ENCODE peak calls at places on chromosome 4, in nine cellular contexts. F is left lung, G is tibial nerve, B is uterus, R is lung, Y is GM23248, O is lower lobe of right lung, T is esophagus muscularis mucosa, Q is upper lobe of left lung. N is an unnamed sample. For H3K4me1, the result is how much of the 10 kb centered on the place peaks cover.

GRCh38 chr4:139030614-139031235 is 15.1 kb downstream of the NOCT start:
- DNase-seq in T (no peak), Y (peak), R (peak), B (peak), Q (no peak), O (no peak), F (peak), G (peak), N (peak)

GRCh38 chr4:55435136-55435535 is 39.4 kb downstream of the TMEM165 start:
- DNase-seq in T (no peak), Y (peak), F (no peak), R (no peak), Q (no peak), B (no peak), O (no peak), G (no peak), N (no peak)

GRCh38 chr4:168647976-168648375 is 151.1 kb downstream of the PALLD start:
- DNase-seq in O (no peak), B (no peak), T (no peak), G (no peak), F (no peak), Y (no peak), Q (no peak), R (no peak), N (no peak)

GRCh38 chr4:54658321-54659093 is 750 bp downstream of the KIT start:
- DNase-seq in Q (peak), F (peak), B (peak), G (peak), T (no peak), O (peak), Y (peak), R (peak), N (no peak)

GRCh38 chr4:104425003-104425402 is 69.7 kb downstream of the CXXC4 start:
- DNase-seq in F (no peak), B (no peak), R (no peak), Q (no peak), T (no peak), O (no peak), Y (no peak), G (no peak), N (no peak)

GRCh38 chr4:22906046-22906445 is 213.3 kb downstream of the GBA3 start:
- DNase-seq in T (no peak), G (no peak), R (no peak), F (no peak), Y (no peak), O (no peak), Q (no peak), B (no peak), N (no peak)

GRCh38 chr4:72430050-72430449 is 139.0 kb downstream of the ADAMTS3 start:
- DNase-seq in F (no peak), T (no peak), Q (no peak), B (no peak), Y (peak), R (no peak), G (no peak), O (no peak), N (no peak)

GRCh38 chr4:83231620-83232056 is 53.0 kb downstream of the COQ2 start:
- DNase-seq in G (no peak), Y (peak), B (no peak), T (no peak), R (no peak), Q (no peak), O (no peak), F (no peak), N (no peak)

GRCh38 chr4:83217721-83218522 is 66.7 kb downstream of the COQ2 start:
- DNase-seq in O (no peak), B (no peak), Q (no peak), G (no peak), T (peak), Y (no peak), R (no peak), F (peak), N (no peak)

GRCh38 chr4:53057679-53058078 is 195.6 kb downstream of the RASL11B start:
- DNase-seq in Y (no peak), B (no peak), T (no peak), F (no peak), R (no peak), Q (no peak), G (no peak), O (no peak), N (no peak)

GRCh38 chr4:158169516-158169915 is 3.3 kb downstream of the GASK1B start:
- DNase-seq in Q (no peak), B (no peak), F (no peak), R (no peak), Y (peak), O (no peak), G (no peak), T (no peak), N (no peak)

GRCh38 chr4:158170691-158171455 is 2.0 kb downstream of the GASK1B start:
- DNase-seq in T (no peak), R (peak), O (peak), F (peak), B (peak), G (peak), Y (peak), Q (peak), N (no peak)

GRCh38 chr4:158169931-158170690 is 2.7 kb downstream of the GASK1B start:
- DNase-seq in Y (peak), G (no peak), B (no peak), F (no peak), R (no peak), T (no peak), O (no peak), Q (peak), N (no peak)

GRCh38 chr4:158166701-158167100 is 6.1 kb downstream of the GASK1B start:
- DNase-seq in Q (no peak), R (no peak), T (no peak), B (no peak), F (no peak), G (no peak), Y (no peak), O (no peak), N (no peak)

GRCh38 chr4:158168606-158169005 is 4.2 kb downstream of the GASK1B start:
- DNase-seq in O (no peak), G (no peak), Y (no peak), T (no peak), R (no peak), B (no peak), F (no peak), Q (no peak), N (no peak)
- H3K27ac ChIP-seq in O (no peak), G (peak), Y (no peak), T (peak), R (peak), B (peak), F (no peak), Q (no peak), N (no peak)

DNA sequence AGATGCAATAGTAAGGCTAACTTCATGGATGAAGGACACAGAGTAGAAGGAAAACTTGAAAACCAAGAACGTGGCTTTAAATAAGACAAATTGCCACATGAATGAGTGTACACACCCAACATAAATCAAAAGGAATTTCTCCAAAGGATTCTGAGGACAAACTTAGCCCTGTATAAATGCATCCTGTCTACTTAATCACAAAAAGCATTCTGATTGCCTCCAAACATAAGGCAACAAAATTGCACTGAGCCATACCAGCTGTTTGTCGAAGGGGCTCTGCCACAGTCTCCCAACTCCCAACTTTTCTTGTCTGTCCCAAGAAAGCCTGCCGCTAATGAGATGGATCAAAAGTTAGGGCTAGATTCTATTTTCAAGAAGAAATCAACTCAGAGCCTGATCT is 194.3 kb downstream of the SOWAHB start:
- DNase-seq in B (no peak), Q (no peak), Y (peak), G (no peak), O (no peak), F (no peak), R (no peak), T (no peak), N (peak)
- H3K4me1 ChIP-seq in B (under half), Q (under half), Y (under half), G (under half), O (under half), F (under half), R (under half), T (under half), N (under half)

DNA sequence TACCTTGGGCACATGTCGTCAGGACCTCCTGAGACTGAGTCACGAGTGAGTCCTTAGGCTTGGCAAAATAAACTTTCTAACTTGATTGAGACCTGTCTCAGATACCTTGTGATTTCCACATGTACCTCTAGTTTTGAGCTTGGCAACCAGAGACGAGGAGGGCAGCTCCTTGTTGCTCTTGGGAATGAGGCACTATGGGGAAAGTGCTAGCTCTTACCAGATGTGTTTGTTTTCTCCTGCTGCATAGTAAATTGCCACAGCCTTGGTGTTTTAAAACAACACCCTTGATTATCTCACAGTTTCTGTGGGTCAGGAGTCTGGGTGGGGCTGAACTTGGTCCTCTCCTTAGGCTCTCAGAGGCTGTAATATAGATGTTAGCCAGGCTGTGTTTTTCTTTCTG is 59.1 kb upstream of the MAML3 start:
- DNase-seq in Q (no peak), T (no peak), F (no peak), R (no peak), O (no peak), B (no peak), Y (peak), G (no peak), N (no peak)
- H3K27ac ChIP-seq in Q (no peak), T (no peak), F (no peak), R (no peak), O (no peak), B (no peak), Y (no peak), G (no peak), N (no peak)

GRCh38 chr4:173243917-173244658 is 75.5 kb downstream of the GALNT7 start:
- DNase-seq in Y (no peak), Q (no peak), F (no peak), G (no peak), T (no peak), B (no peak), R (no peak), O (no peak), N (no peak)

GRCh38 chr4:173237722-173238121 is 69.1 kb downstream of the GALNT7 start:
- DNase-seq in Y (no peak), G (no peak), R (no peak), F (no peak), T (no peak), B (no peak), Q (no peak), O (no peak), N (no peak)

GRCh38 chr4:173243321-173243720 is 74.7 kb downstream of the GALNT7 start:
- DNase-seq in R (no peak), Q (no peak), G (no peak), T (no peak), F (no peak), Y (peak), B (no peak), O (no peak), N (peak)

GRCh38 chr4:173242466-173243250 is 74.0 kb downstream of the GALNT7 start:
- DNase-seq in G (no peak), T (no peak), O (no peak), Q (no peak), Y (no peak), R (no peak), F (no peak), B (no peak), N (no peak)

GRCh38 chr4:173240696-173241095 is 72.1 kb downstream of the GALNT7 start:
- DNase-seq in T (no peak), B (no peak), Y (no peak), O (no peak), R (no peak), F (no peak), G (no peak), Q (no peak), N (no peak)
- H3K4me1 ChIP-seq in T (under half), B (under half), Y (under half), O (under half), R (under half), F (under half), G (under half), Q (under half), N (under half)

GRCh38 chr4:178148106-178148505 is 705.9 kb upstream of the AGA start:
- DNase-seq in F (no peak), Y (no peak), B (no peak), T (no peak), R (no peak), G (no peak), O (no peak), Q (no peak), N (no peak)
- H3K27ac ChIP-seq in F (no peak), Y (no peak), B (no peak), T (no peak), R (no peak), G (no peak), O (no peak), Q (no peak), N (no peak)

GRCh38 chr4:3269105-3269927 is 20.4 kb downstream of the MSANTD1 start:
- DNase-seq in T (no peak), Q (peak), R (no peak), F (no peak), G (no peak), O (no peak), B (no peak), Y (no peak), N (no peak)

GRCh38 chr4:3268395-3269104 is 19.6 kb downstream of the MSANTD1 start:
- DNase-seq in O (no peak), T (no peak), Q (peak), B (no peak), R (no peak), Y (no peak), F (no peak), G (no peak), N (peak)

GRCh38 chr4:3266076-3266475 is 17.1 kb downstream of the MSANTD1 start:
- DNase-seq in T (no peak), Q (peak), R (no peak), F (no peak), B (no peak), O (no peak), G (no peak), Y (no peak), N (peak)

GRCh38 chr4:3270141-3270611 is 21.2 kb downstream of the MSANTD1 start:
- DNase-seq in O (no peak), G (no peak), T (no peak), R (no peak), Y (no peak), Q (peak), F (no peak), B (no peak), N (peak)

GRCh38 chr4:3267576-3268394 is 18.8 kb downstream of the MSANTD1 start:
- DNase-seq in Y (no peak), B (no peak), Q (peak), F (no peak), O (no peak), T (no peak), G (no peak), R (no peak), N (no peak)
- H3K4me1 ChIP-seq in Y (under half), B (under half), Q (under half), F (under half), O (under half), T (under half), G (under half), R (under half), N (under half)

DNA sequence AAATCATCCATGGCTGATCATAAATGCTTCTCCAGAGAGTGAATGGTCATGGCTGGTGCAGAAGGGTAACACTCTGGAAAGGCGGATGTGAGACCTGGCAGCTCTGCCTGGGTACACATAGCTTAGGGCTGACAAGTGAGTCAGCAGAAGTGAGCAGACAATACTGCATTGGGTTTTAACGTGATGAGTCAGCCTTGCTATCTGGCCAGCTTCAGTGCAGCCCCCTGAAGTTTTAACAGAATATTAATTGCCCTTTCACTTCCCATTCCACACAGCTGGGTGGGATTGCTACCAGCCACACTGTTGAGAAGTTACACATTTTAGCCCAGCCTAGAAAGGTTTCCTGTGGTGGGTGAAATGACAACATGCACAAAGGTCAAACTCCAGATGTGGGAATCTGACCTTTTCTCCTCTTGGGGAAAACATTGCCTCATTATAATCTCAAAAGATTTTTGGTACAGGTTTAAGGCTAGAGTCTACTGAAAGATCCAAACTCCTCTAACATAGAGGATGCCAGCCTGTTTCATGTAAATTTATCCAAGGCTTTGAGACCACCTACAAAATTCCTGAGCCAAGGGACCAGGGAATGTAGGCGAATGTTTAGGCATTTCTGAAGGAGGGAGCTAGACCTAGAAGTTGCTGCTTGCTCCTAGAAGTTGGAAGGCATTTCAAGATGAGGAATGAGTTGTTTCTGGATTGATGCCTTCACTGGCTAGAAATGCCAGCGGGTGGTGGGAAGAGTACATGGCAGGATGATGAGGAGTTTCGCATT is 230.3 kb upstream of the PGRMC2 start:
- DNase-seq in T (no peak), F (peak), R (peak), O (no peak), G (peak), B (peak), Q (no peak), Y (peak), N (peak)
- H3K27ac ChIP-seq in T (peak), F (peak), R (peak), O (peak), G (peak), B (peak), Q (no peak), Y (peak), N (peak)

GRCh38 chr4:118743867-118744266 is 58.7 kb downstream of the METTL14 start:
- DNase-seq in Q (no peak), R (no peak), F (no peak), B (no peak), T (no peak), O (no peak), G (no peak), Y (peak), N (no peak)

GRCh38 chr4:118740869-118741268 is 55.7 kb downstream of the METTL14 start:
- DNase-seq in G (no peak), Q (no peak), F (no peak), T (no peak), O (no peak), R (no peak), Y (peak), B (no peak), N (no peak)

GRCh38 chr4:118738999-118739690 is 54.0 kb downstream of the METTL14 start:
- DNase-seq in R (no peak), O (no peak), T (no peak), F (no peak), B (no peak), G (no peak), Y (peak), Q (no peak), N (no peak)

GRCh38 chr4:118742050-118742449 is 56.9 kb downstream of the METTL14 start:
- DNase-seq in O (no peak), Q (no peak), R (no peak), B (no peak), T (no peak), G (no peak), Y (peak), F (no peak), N (no peak)

GRCh38 chr4:118741456-118741855 is 56.3 kb downstream of the METTL14 start:
- DNase-seq in R (no peak), Q (no peak), O (no peak), F (no peak), G (no peak), B (no peak), T (no peak), Y (peak), N (peak)
- H3K4me1 ChIP-seq in R (under half), Q (under half), O (under half), F (under half), G (under half), B (under half), T (under half), Y (under half), N (under half)